ENCODE peak calls at places on chromosomes 16 and 17, in four cellular contexts. F is GM12878, K is HepG2, I is WTC11. Z is an unnamed sample.
A peak's percentile ranks its signal among the peaks of the same experiment; 100 is the strongest.

GRCh38 chr17:75394332-75394918 is 11.1 kb downstream of the GRB2 start:
- DNase-seq in F (no peak), K (no peak), I (no peak), Z (peak; percentile 22)

GRCh38 chr17:81865733-81866439 is 5.3 kb downstream of the ARHGDIA start:
- DNase-seq in F (no peak), K (peak; percentile 68), I (no peak), Z (no peak)

GRCh38 chr16:85172465-85173071 is 60.3 kb upstream of the CIBAR2 start:
- DNase-seq in F (no peak), K (peak; percentile 75), I (peak; percentile 60), Z (peak; percentile 69)

GRCh38 chr16:89017543-89017942 is 40.5 kb upstream of the CBFA2T3 start:
- DNase-seq in F (no peak), K (no peak), I (no peak), Z (no peak)

GRCh38 chr16:80147021-80147680 is 393.6 kb upstream of the DYNLRB2 start:
- DNase-seq in F (no peak), K (no peak), I (no peak), Z (no peak)

GRCh38 chr17:28467456-28468025 is 5.9 kb upstream of the SLC13A2 start:
- DNase-seq in F (no peak), K (no peak), I (no peak), Z (no peak)

GRCh38 chr16:28202147-28202746 is 9.5 kb downstream of the XPO6 start:
- DNase-seq in F (no peak), K (no peak), I (no peak), Z (peak; percentile 60)

GRCh38 chr17:75498019-75498725 is 17.2 kb downstream of the CASKIN2 start:
- DNase-seq in F (no peak), K (no peak), I (no peak), Z (no peak)

GRCh38 chr16:57981636-57982035 is 10.7 kb upstream of the CNGB1 start:
- DNase-seq in F (no peak), K (no peak), I (no peak), Z (no peak)

GRCh38 chr16:87203060-87203656 is 114.0 kb downstream of the C16orf95 start:
- DNase-seq in F (no peak), K (peak; percentile 69), I (peak; percentile 86), Z (peak; percentile 78)

GRCh38 chr16:7437135-7437534 is 104.5 kb downstream of the RBFOX1 start:
- DNase-seq in F (no peak), K (no peak), I (no peak), Z (no peak)

GRCh38 chr17:48012151-48012520 is 25.5 kb downstream of the COPZ2 start:
- DNase-seq in F (no peak), K (no peak), I (peak; percentile 75), Z (peak; percentile 78)

GRCh38 chr17:41061969-41062368 is 2.1 kb upstream of the KRTAP2-3 start:
- DNase-seq in F (no peak), K (peak; percentile 62), I (no peak), Z (no peak)

GRCh38 chr17:56478836-56479447 is 114.6 kb upstream of the NOG start:
- DNase-seq in F (no peak), K (peak; percentile 41), I (peak; percentile 33), Z (peak; percentile 12)

GRCh38 chr17:17119106-17119505 is 76.8 kb downstream of the MPRIP start:
- DNase-seq in F (no peak), K (no peak), I (no peak), Z (no peak)

GRCh38 chr17:9244066-9245052 is 223.0 kb downstream of the NTN1 start:
- DNase-seq in F (no peak), K (no peak), I (no peak), Z (no peak)

GRCh38 chr17:38917259-38917658 is 8.2 kb upstream of the LASP1NB start:
- DNase-seq in F (no peak), K (no peak), I (no peak), Z (no peak)

GRCh38 chr16:50293041-50293783 is 26.9 kb downstream of the ADCY7 start:
- DNase-seq in F (no peak), K (no peak), I (no peak), Z (no peak)

GRCh38 chr16:67030221-67030962 is 1.4 kb downstream of the CBFB start:
- DNase-seq in F (no peak), K (no peak), I (no peak), Z (no peak)

GRCh38 chr17:74190154-74190553 is 13.3 kb upstream of the RPL38 start:
- DNase-seq in F (no peak), K (peak; percentile 44), I (no peak), Z (peak; percentile 82)

GRCh38 chr16:88478115-88478514 is 25.0 kb downstream of the ZFPM1 start:
- DNase-seq in F (no peak), K (no peak), I (no peak), Z (no peak)

GRCh38 chr17:48596000-48596734 is 2.6 kb upstream of the HOXB5 start:
- DNase-seq in F (no peak), K (no peak), I (no peak), Z (no peak)

GRCh38 chr17:82098939-82099765 is 1.1 kb upstream of the FASN start:
- DNase-seq in F (no peak), K (no peak), I (no peak), Z (no peak)

GRCh38 chr16:48958681-48959080 is 323.0 kb downstream of the CBLN1 start:
- DNase-seq in F (no peak), K (no peak), I (no peak), Z (no peak)

GRCh38 chr17:18070861-18071340 is 16.8 kb upstream of the DRG2 start:
- DNase-seq in F (no peak), K (no peak), I (no peak), Z (peak; percentile 50)

GRCh38 chr16:68040506-68041288 is 17.6 kb downstream of the DUS2 start:
- DNase-seq in F (peak; percentile 47), K (peak; percentile 82), I (peak; percentile 93), Z (peak; percentile 87)

GRCh38 chr16:23187341-23187740 is 4.8 kb downstream of the SCNN1G start:
- DNase-seq in F (no peak), K (no peak), I (no peak), Z (no peak)

GRCh38 chr17:74870512-74870911 is 2.3 kb downstream of the FDXR start:
- DNase-seq in F (no peak), K (peak; percentile 67), I (no peak), Z (no peak)

GRCh38 chr16:4923853-4924252 is 13.1 kb downstream of the PPL start:
- DNase-seq in F (no peak), K (no peak), I (no peak), Z (no peak)

GRCh38 chr16:4925791-4926190 is 11.2 kb downstream of the PPL start:
- DNase-seq in F (no peak), K (no peak), I (no peak), Z (no peak)

GRCh38 chr16:4922721-4923342 is 14.1 kb downstream of the PPL start:
- DNase-seq in F (no peak), K (no peak), I (no peak), Z (no peak)

GRCh38 chr16:4926928-4927327 is 10.0 kb downstream of the PPL start:
- DNase-seq in F (no peak), K (no peak), I (no peak), Z (no peak)

DNA sequence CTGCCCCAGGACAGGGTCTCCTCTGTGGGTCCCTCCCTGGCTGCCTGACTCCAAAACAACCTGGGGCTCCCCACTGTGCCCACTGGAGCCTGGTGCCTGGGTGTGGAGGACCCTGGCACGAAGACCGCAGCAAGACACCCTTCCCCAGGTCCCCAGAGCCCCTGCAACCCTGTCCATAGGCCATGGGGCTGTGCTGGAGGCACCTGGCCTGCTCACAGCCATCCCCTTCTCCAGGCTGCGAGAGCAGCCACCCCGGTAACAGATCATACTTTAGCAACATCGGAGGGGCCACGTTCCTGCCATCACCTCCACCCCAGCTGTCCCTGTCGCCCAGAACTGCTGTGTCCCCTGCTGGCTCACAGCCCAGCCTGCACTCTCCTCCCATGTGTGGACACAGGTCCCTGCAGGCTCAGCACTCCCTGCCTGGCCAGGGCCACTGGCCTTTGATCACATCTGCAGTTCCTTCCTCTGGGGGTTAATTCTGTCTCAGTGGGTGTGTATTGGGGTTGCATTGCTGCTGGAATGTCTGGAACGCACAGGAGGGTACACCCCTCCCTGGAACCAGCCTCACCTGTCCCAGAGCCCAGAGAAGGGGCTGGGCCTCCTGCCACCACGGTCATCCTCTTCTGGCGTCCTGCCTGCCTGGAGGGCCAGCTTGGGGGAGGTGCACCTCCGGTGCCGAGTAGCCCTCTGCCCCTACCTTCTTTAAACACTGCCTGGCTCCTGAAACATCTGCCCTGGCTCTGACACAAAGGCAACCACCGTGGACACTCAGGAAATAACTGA is 12.2 kb downstream of the PPL start:
- DNase-seq in F (no peak), K (peak; percentile 84), I (peak; percentile 52), Z (no peak)
- TF ChIP-seq CBFB in F (no peak), K (no peak), I (no peak), Z (no peak)

DNA sequence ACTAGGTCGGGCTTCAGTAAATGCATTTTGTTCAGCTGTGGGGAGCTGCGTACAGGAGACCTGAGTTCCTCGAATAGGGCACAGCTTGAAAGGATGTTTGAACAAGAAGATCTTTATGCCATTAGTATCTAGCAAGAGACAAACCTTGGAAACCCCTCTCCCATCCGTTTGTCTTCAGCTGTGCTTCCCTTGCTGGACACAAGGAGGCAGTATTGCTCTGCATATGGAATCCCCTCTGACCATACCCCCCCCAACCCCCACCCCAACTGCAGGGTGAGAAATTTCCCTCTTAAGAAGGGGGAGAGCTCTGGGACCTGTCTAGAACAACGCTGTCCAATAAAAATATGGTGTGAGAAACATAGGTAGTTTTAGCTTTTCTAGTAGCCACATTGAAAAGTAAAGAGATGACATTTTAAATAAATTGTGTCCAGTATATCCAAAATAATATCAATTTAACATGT is 1.6 kb downstream of the MRM1 start:
- DNase-seq in F (peak; percentile 54), K (peak; percentile 67), I (peak; percentile 79), Z (peak; percentile 84)
- TF ChIP-seq CBFB in F (no peak), K (no peak), I (no peak), Z (no peak)

GRCh38 chr17:79950306-79950705 is 85.4 kb downstream of the TBC1D16 start:
- DNase-seq in F (no peak), K (no peak), I (peak; percentile 69), Z (no peak)

GRCh38 chr17:79948918-79949645 is 86.6 kb downstream of the TBC1D16 start:
- DNase-seq in F (no peak), K (no peak), I (no peak), Z (no peak)

GRCh38 chr17:79949646-79950292 is 85.9 kb downstream of the TBC1D16 start:
- DNase-seq in F (no peak), K (no peak), I (peak; percentile 82), Z (no peak)

GRCh38 chr17:79951361-79952264 is 84.1 kb downstream of the TBC1D16 start:
- DNase-seq in F (no peak), K (peak; percentile 47), I (no peak), Z (no peak)

DNA sequence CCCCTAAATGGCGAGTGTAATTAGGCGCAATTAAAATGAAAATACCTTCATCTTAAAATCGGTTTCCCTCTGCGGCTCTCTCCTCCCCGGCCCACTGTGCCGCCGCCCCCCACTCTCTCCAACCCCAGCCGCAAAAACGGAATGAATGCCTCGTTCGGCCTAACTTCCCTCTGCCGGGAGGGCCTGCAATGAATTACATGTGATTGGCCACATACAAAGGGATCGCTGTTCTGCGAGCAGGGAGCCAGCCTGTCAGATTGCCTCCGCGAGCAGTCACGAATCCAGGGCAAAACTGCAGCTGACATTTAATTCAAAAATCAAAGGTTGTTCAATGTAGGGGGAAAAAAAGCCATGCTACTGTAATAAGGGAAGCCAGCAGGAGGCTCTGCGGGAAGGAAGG is 85.0 kb downstream of the TBC1D16 start:
- DNase-seq in F (no peak), K (no peak), I (no peak), Z (no peak)
- TF ChIP-seq CBFB in F (no peak), K (no peak), I (no peak), Z (no peak)

GRCh38 chr17:12839042-12839441 is 49.7 kb downstream of the ARHGAP44 start:
- DNase-seq in F (no peak), K (no peak), I (no peak), Z (no peak)
- TF ChIP-seq CBFB in F (no peak), K (no peak), I (no peak), Z (no peak)